ENCODE peak calls at places on chromosomes 12 and 14, in five cellular contexts. C is PC-3, T is GM23248, D is MM.1S, L is HCT116. B is an unnamed sample.

GRCh38 chr14:20350280-20350679 is 6.8 kb downstream of the PARP2 start:
- DNase-seq in C (peak), T (peak), D (no peak), L (no peak), B (no peak)

GRCh38 chr12:117155278-117156060 is 34.8 kb downstream of the FBXO21 start:
- DNase-seq in C (peak), T (peak), D (peak), L (peak), B (peak)

GRCh38 chr12:55817352-55818139 is at the start of the genes ORMDL2 and SARNP:
- DNase-seq in C (peak), T (peak), D (peak), L (peak), B (peak)

GRCh38 chr14:30608533-30609006 is 13.5 kb upstream of the SCFD1 start:
- DNase-seq in C (peak), T (peak), D (no peak), L (no peak), B (no peak)

GRCh38 chr14:103281496-103282231 is 52.4 kb upstream of the EIF5 start:
- DNase-seq in C (peak), T (peak), D (no peak), L (no peak), B (peak)

GRCh38 chr14:68794856-68795601 is 2.2 kb upstream of the ZFP36L1 start:
- DNase-seq in C (peak), T (peak), D (peak), L (no peak), B (peak)

GRCh38 chr12:46825526-46826414 is at the start of gene SLC38A4:
- DNase-seq in C (no peak), T (peak), D (no peak), L (no peak), B (peak)

GRCh38 chr12:15979096-15980091 is 68.3 kb downstream of the DERA start:
- DNase-seq in C (peak), T (peak), D (no peak), L (no peak), B (peak)

GRCh38 chr12:103836345-103836744 is 4.7 kb downstream of the NT5DC3 start:
- DNase-seq in C (no peak), T (no peak), D (no peak), L (no peak), B (no peak)

GRCh38 chr12:108468149-108468968 is 46.7 kb upstream of the FICD start:
- DNase-seq in C (peak), T (peak), D (peak), L (no peak), B (peak)

GRCh38 chr12:20489645-20490044 is 121.3 kb downstream of the PDE3A start:
- DNase-seq in C (no peak), T (peak), D (no peak), L (no peak), B (no peak)

GRCh38 chr12:109736552-109737108 is 23.0 kb downstream of the FAM222A start:
- DNase-seq in C (no peak), T (peak), D (no peak), L (no peak), B (peak)

GRCh38 chr14:94640721-94641631 is 28.8 kb downstream of the SERPINA3 start:
- DNase-seq in C (no peak), T (no peak), D (no peak), L (peak), B (no peak)

GRCh38 chr14:71338153-71338552 is 430.9 kb downstream of the PCNX1 start:
- DNase-seq in C (no peak), T (no peak), D (no peak), L (no peak), B (no peak)

GRCh38 chr14:66495214-66496098 is 9.3 kb downstream of the CCDC196 start:
- DNase-seq in C (peak), T (peak), D (peak), L (peak), B (peak)

GRCh38 chr12:61538951-61539350 is 721.3 kb upstream of the USP15 start:
- DNase-seq in C (peak), T (no peak), D (peak), L (peak), B (peak)

GRCh38 chr12:96445743-96446655 is 43.4 kb upstream of the CFAP54 start:
- DNase-seq in C (peak), T (peak), D (peak), L (no peak), B (no peak)

GRCh38 chr14:95993768-95994592 is 45.2 kb upstream of the C14orf132 start:
- DNase-seq in C (peak), T (peak), D (peak), L (peak), B (peak)

GRCh38 chr14:99744199-99744872 is 48.9 kb upstream of the EML1 start:
- DNase-seq in C (no peak), T (peak), D (no peak), L (no peak), B (peak)

GRCh38 chr12:132804426-132804861 is 24.2 kb downstream of the GOLGA3 start:
- DNase-seq in C (peak), T (peak), D (no peak), L (no peak), B (no peak)

GRCh38 chr12:66051361-66051760 is 79.2 kb downstream of the LLPH start:
- DNase-seq in C (no peak), T (no peak), D (no peak), L (no peak), B (no peak)

GRCh38 chr12:66060361-66060907 is 70.1 kb downstream of the LLPH start:
- DNase-seq in C (no peak), T (no peak), D (no peak), L (no peak), B (no peak)

GRCh38 chr12:66052988-66053615 is 77.4 kb downstream of the LLPH start:
- DNase-seq in C (no peak), T (no peak), D (peak), L (no peak), B (no peak)

GRCh38 chr12:66059670-66060069 is 70.9 kb downstream of the LLPH start:
- DNase-seq in C (no peak), T (no peak), D (no peak), L (no peak), B (no peak)

DNA sequence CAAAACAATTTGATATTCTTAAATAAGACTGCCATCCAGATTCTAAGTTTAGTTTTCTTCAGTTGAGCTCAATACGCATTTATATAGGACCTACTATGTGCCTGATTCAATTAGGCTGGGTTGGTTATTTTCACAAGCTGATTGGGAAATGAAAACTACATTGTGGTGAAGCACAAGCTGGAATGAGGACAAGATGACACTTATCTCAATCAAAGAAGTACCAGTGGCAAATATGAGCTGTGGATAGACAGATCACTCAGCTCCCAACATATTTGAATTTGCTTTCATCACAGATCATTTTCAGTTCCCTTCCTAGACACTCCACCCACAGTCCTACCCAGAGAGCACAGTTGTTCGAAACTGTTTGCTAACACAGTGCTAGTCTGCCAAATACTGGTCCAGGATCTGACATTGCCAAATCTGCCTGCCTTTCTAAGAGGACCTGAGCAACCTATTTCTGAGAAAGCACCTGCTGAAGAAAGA is 74.7 kb downstream of the LLPH start:
- DNase-seq in C (no peak), T (no peak), D (peak), L (no peak), B (no peak)
- TF ChIP-seq EZH2phosphoT487 in C (no peak), T (no peak), D (no peak), L (no peak), B (no peak)

GRCh38 chr12:1815814-1816729 is 4.3 kb upstream of the LRTM2 start:
- DNase-seq in C (no peak), T (peak), D (no peak), L (no peak), B (no peak)
- TF ChIP-seq EZH2phosphoT487 in C (no peak), T (no peak), D (no peak), L (no peak), B (no peak)

GRCh38 chr12:126337556-126337955 is 1272.3 kb downstream of the AACS start:
- DNase-seq in C (peak), T (peak), D (peak), L (no peak), B (no peak)
- TF ChIP-seq EZH2phosphoT487 in C (no peak), T (no peak), D (no peak), L (no peak), B (no peak)

DNA sequence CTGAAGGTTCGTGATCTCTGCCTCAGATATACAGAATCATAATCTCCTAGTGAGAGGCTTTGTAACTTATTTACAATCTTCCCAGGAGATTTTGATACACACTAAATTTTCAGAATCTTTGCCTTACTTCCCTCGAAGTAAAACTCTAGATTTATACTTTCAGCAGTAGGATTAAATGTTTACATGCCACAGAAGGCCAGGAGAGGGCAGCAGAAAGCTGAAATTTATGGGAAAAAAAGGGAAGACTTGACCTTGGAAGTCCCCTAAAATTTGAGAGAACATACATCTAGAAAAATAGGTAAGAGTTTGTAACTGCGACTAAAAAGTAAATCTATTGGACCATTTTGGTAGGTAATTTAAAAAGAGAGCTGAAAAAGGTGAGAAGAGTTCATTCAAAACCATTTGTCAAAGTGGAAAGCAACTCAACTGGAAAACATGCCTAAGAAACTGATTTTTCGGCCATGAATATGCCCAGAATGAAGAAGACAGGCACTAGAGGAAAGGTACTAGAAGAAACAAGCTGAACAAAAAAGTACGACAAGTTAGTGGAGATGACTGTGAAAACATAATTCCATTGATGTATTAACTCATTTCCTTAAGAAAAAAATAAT is 242.0 kb upstream of the MDGA2 start:
- DNase-seq in C (peak), T (peak), D (peak), L (peak), B (peak)
- TF ChIP-seq EZH2phosphoT487 in C (no peak), T (no peak), D (no peak), L (no peak), B (no peak)

GRCh38 chr14:100775831-100776591 is 49.3 kb downstream of the DLK1 start:
- DNase-seq in C (no peak), T (no peak), D (no peak), L (no peak), B (no peak)

GRCh38 chr14:100774164-100774537 is 47.5 kb downstream of the DLK1 start:
- DNase-seq in C (no peak), T (no peak), D (no peak), L (no peak), B (no peak)

GRCh38 chr14:100773331-100774163 is 46.9 kb downstream of the DLK1 start:
- DNase-seq in C (no peak), T (no peak), D (no peak), L (no peak), B (no peak)

GRCh38 chr14:100776681-100777365 is 49.1 kb upstream of the MEG3 start:
- DNase-seq in C (no peak), T (no peak), D (no peak), L (no peak), B (no peak)

DNA sequence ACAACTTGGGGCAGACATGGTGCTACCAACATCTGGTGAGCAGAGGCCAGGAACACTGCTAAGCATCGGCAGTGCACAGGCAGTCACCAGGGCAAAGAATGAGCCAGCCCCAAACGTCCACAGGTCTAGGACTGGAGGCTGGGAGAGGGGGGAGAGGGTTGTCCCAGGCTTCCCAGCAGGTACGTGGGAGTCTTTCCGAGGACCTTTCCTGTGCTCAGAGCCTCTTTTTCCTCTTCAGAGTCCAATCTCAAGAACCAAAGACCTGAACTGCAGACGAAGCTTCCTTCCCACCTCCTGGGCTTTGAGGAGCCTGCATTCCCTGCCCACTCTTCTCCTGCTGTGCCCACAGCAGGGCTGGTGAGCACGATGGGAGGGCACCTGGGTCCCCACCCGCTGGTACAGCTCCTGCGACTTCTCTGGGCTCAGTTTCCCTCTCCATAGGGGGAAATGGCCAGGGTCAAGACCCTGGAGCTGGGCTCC is 48.7 kb downstream of the DLK1 start:
- DNase-seq in C (no peak), T (no peak), D (no peak), L (no peak), B (no peak)
- TF ChIP-seq EZH2phosphoT487 in C (no peak), T (no peak), D (no peak), L (no peak), B (no peak)

GRCh38 chr12:52372216-52373154 is 5.2 kb upstream of the KRT85 start:
- DNase-seq in C (peak), T (peak), D (peak), L (peak), B (peak)
- TF ChIP-seq EZH2phosphoT487 in C (no peak), T (no peak), D (no peak), L (no peak), B (no peak)

GRCh38 chr12:40692617-40693502 is 621 bp downstream of the CNTN1 start:
- DNase-seq in C (no peak), T (peak), D (no peak), L (no peak), B (peak)

GRCh38 chr12:40693503-40693863 is 1.2 kb downstream of the CNTN1 start:
- DNase-seq in C (no peak), T (peak), D (no peak), L (peak), B (peak)

GRCh38 chr12:40688085-40688725 is 4.0 kb upstream of the CNTN1 start:
- DNase-seq in C (no peak), T (peak), D (no peak), L (no peak), B (no peak)

GRCh38 chr12:40689576-40689975 is 2.7 kb upstream of the CNTN1 start:
- DNase-seq in C (no peak), T (peak), D (no peak), L (no peak), B (no peak)

DNA sequence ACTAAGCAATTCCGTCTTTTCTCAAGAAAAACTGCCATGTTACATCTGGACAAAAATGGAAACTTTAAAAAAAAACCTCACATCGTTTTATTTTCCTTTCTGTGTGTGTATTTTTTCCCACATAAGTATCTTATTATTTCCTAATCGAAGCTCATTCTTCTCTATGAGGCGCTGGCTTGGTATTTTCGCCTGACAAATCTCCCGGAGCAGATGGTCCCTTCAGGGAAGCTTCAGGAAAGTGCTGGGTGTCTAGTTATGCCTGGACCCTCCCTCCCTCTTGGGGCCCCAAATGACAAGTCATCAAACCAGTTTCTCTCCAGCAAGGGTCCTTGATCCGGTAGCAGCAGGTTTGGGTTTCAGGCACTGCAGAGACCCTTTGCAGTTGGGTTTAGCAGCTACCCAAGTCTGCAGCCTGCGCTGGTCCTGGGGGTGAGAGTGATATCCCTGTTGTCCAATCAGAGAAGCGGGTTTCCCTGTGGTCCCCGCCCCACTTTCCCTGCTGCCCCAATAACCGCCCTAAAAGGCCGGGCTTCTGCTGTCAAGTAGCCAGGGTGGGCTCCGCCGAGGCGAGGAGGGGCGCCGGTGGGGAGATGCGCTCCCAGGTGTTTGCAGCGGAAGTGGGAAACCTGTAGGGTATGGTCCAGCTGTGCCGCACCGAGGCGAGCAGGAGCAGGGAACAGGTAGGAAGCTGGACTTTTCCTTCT is at the start of gene CNTN1:
- DNase-seq in C (no peak), T (peak), D (peak), L (peak), B (peak)
- TF ChIP-seq EZH2phosphoT487 in C (no peak), T (no peak), D (no peak), L (no peak), B (no peak)

GRCh38 chr14:64935508-64935907 is 7.0 kb downstream of the GPX2 start:
- DNase-seq in C (no peak), T (no peak), D (peak), L (no peak), B (no peak)

GRCh38 chr14:64932231-64932630 is 10.3 kb downstream of the GPX2 start:
- DNase-seq in C (no peak), T (no peak), D (no peak), L (no peak), B (no peak)

GRCh38 chr14:64931123-64931522 is 11.4 kb downstream of the GPX2 start:
- DNase-seq in C (no peak), T (no peak), D (no peak), L (no peak), B (no peak)

GRCh38 chr14:64937176-64937820 is 5.2 kb downstream of the GPX2 start:
- DNase-seq in C (no peak), T (no peak), D (peak), L (no peak), B (no peak)

DNA sequence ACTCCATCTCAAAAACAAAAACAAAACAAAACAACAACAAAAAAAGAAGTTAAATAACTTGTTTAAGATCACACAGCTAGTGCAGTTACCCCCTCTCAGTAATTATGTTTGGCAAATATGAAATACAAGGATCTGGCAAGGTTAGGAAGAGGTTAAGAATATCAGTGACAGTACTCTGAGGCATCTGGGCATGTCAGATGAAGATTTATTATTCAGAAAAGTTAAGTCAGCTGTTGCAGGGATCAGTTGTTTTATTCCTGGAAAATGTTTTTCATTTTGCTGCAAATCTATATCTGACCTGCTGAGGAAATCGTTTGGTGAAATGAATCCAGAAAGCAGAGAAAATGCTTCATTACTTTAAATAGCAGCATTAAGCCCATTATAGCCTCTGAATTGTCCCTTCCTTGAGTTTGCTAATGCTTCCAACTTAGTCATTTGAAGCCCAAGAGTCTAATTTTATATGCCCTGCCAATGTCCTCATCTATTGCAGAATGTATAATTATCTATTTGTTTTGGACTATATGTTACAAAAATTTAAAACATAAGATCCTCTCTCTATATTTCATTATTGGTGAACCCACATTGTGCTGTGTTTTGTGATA is 8.1 kb downstream of the GPX2 start:
- DNase-seq in C (no peak), T (no peak), D (no peak), L (no peak), B (no peak)
- TF ChIP-seq EZH2phosphoT487 in C (no peak), T (no peak), D (no peak), L (no peak), B (no peak)

DNA sequence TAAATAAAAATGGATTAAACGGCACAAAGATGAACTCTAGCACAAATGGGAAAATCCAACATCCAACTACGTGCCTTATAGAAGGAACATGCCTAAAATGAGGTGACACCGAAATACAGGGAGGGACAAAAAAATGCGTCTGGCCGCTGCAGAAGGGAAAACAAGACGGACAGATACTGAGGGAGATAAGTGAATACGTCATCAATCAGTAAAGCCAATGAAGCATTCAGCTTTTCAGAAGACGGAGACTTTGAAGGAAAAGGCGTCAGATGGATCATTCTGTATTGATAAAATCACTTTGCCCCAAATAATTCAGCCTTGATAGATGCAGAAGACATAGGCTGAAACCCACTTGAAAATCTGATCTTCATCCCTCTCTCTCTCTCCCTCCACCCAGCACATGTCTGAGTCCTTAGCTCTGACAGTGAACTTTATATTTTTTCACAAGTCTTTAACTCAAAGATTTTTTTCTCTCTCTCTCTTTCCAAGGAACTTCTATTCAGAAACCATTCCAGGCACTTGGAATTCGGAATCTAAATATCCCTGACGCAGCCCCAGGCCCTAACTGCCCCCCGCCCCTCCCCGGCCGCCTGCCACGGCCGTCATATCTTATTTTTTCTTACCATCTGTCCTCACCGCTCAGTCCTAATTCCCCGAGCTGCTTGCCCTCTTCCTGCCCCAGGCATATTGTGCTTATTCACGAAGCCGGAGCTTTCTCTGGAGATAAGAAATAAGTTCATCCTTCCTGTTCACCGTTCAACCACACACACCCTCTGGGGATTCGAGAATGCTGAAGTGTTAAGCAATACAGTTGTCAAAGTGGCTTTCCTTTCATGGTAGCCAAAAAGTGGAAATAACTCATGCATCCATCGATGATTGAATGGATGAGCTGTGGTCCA is 35.5 kb upstream of the RFLNA start:
- DNase-seq in C (no peak), T (peak), D (no peak), L (no peak), B (no peak)
- TF ChIP-seq EZH2phosphoT487 in C (no peak), T (no peak), D (no peak), L (no peak), B (no peak)